ENCODE peak calls at places on chromosome 13, in seven cellular contexts. One of them, this sample, is unnamed.

GRCh38 chr13:45456196-45456972 is 8.4 kb upstream of the COG3 start:
- DNase-seq in trophoblast cell: peak
- DNase-seq in H1: no peak
- DNase-seq in IMR-90: peak
- DNase-seq in neuronal stem cell: no peak
- DNase-seq in mesenchymal stem cell: no peak
- DNase-seq in H9: no peak
- DNase-seq in this sample: no peak

GRCh38 chr13:66803759-66804456 is 426.2 kb downstream of the PCDH9 start:
- DNase-seq in H1: no peak
- DNase-seq in IMR-90: peak
- DNase-seq in mesenchymal stem cell: peak
- DNase-seq in trophoblast cell: no peak
- DNase-seq in H9: no peak
- DNase-seq in neuronal stem cell: no peak
- DNase-seq in this sample: no peak

GRCh38 chr13:98352226-98352625 is 175.2 kb upstream of the RNF113B start:
- DNase-seq in mesenchymal stem cell: no peak
- DNase-seq in trophoblast cell: no peak
- DNase-seq in H1: no peak
- DNase-seq in neuronal stem cell: no peak
- DNase-seq in H9: no peak
- DNase-seq in IMR-90: no peak
- DNase-seq in this sample: no peak

GRCh38 chr13:91758724-91759123 is 360.3 kb downstream of the GPC5 start:
- DNase-seq in IMR-90: no peak
- DNase-seq in H9: no peak
- DNase-seq in neuronal stem cell: no peak
- DNase-seq in H1: no peak
- DNase-seq in mesenchymal stem cell: no peak
- DNase-seq in trophoblast cell: no peak
- DNase-seq in this sample: no peak

GRCh38 chr13:59446391-59446790 is 717.3 kb downstream of the DIAPH3 start:
- DNase-seq in mesenchymal stem cell: no peak
- DNase-seq in neuronal stem cell: no peak
- DNase-seq in trophoblast cell: no peak
- DNase-seq in IMR-90: no peak
- DNase-seq in H9: no peak
- DNase-seq in H1: no peak
- DNase-seq in this sample: no peak

GRCh38 chr13:40079721-40080120 is 424.3 kb downstream of the COG6 start:
- DNase-seq in neuronal stem cell: no peak
- DNase-seq in H9: no peak
- DNase-seq in mesenchymal stem cell: no peak
- DNase-seq in trophoblast cell: no peak
- DNase-seq in H1: no peak
- DNase-seq in IMR-90: no peak
- DNase-seq in this sample: no peak

GRCh38 chr13:94309997-94310842 is 169.3 kb downstream of the DCT start:
- DNase-seq in mesenchymal stem cell: peak
- DNase-seq in H1: no peak
- DNase-seq in H9: no peak
- DNase-seq in IMR-90: peak
- DNase-seq in trophoblast cell: peak
- DNase-seq in neuronal stem cell: no peak
- DNase-seq in this sample: no peak

GRCh38 chr13:94708031-94708571 is 4.2 kb downstream of the SOX21 start:
- DNase-seq in trophoblast cell: no peak
- DNase-seq in H1: no peak
- DNase-seq in IMR-90: no peak
- DNase-seq in mesenchymal stem cell: no peak
- DNase-seq in H9: peak
- DNase-seq in neuronal stem cell: peak
- DNase-seq in this sample: peak

GRCh38 chr13:68304287-68304893 is 1074.3 kb upstream of the PCDH9 start:
- DNase-seq in H9: no peak
- DNase-seq in trophoblast cell: peak
- DNase-seq in IMR-90: no peak
- DNase-seq in mesenchymal stem cell: peak
- DNase-seq in H1: no peak
- DNase-seq in neuronal stem cell: peak
- DNase-seq in this sample: peak

GRCh38 chr13:75715598-75716523 is 79.7 kb downstream of the LMO7 start:
- DNase-seq in neuronal stem cell: no peak
- DNase-seq in IMR-90: no peak
- DNase-seq in mesenchymal stem cell: peak
- DNase-seq in trophoblast cell: peak
- DNase-seq in H9: no peak
- DNase-seq in H1: no peak
- DNase-seq in this sample: no peak

GRCh38 chr13:45341799-45342584 is 1.0 kb upstream of the TPT1 start:
- DNase-seq in H1: no peak
- DNase-seq in trophoblast cell: peak
- DNase-seq in neuronal stem cell: no peak
- DNase-seq in mesenchymal stem cell: peak
- DNase-seq in H9: no peak
- DNase-seq in IMR-90: no peak
- DNase-seq in this sample: no peak

GRCh38 chr13:41453620-41454019 is 3.7 kb upstream of the RGCC start:
- DNase-seq in trophoblast cell: no peak
- DNase-seq in neuronal stem cell: no peak
- DNase-seq in H9: no peak
- DNase-seq in mesenchymal stem cell: no peak
- DNase-seq in H1: no peak
- DNase-seq in IMR-90: no peak
- DNase-seq in this sample: no peak

GRCh38 chr13:91292630-91293221 is 54.8 kb upstream of the MIR17HG start:
- DNase-seq in H9: no peak
- DNase-seq in trophoblast cell: no peak
- DNase-seq in mesenchymal stem cell: no peak
- DNase-seq in H1: no peak
- DNase-seq in neuronal stem cell: peak
- DNase-seq in IMR-90: no peak
- DNase-seq in this sample: no peak

GRCh38 chr13:44380404-44381165 is 7.0 kb downstream of the SERP2 start:
- DNase-seq in trophoblast cell: peak
- DNase-seq in IMR-90: peak
- DNase-seq in H9: no peak
- DNase-seq in H1: no peak
- DNase-seq in mesenchymal stem cell: peak
- DNase-seq in neuronal stem cell: no peak
- DNase-seq in this sample: no peak

GRCh38 chr13:27264181-27264580 is 6.4 kb upstream of the RASL11A start:
- DNase-seq in trophoblast cell: no peak
- DNase-seq in H9: no peak
- DNase-seq in H1: no peak
- DNase-seq in IMR-90: peak
- DNase-seq in neuronal stem cell: no peak
- DNase-seq in mesenchymal stem cell: peak
- DNase-seq in this sample: no peak
- H2BK5ac ChIP-seq in trophoblast cell: no peak
- H2BK5ac ChIP-seq in H9: no peak
- H2BK5ac ChIP-seq in H1: no peak
- H2BK5ac ChIP-seq in IMR-90: no peak
- H2BK5ac ChIP-seq in neuronal stem cell: no peak
- H2BK5ac ChIP-seq in mesenchymal stem cell: no peak
- H2BK5ac ChIP-seq in this sample: no peak

DNA sequence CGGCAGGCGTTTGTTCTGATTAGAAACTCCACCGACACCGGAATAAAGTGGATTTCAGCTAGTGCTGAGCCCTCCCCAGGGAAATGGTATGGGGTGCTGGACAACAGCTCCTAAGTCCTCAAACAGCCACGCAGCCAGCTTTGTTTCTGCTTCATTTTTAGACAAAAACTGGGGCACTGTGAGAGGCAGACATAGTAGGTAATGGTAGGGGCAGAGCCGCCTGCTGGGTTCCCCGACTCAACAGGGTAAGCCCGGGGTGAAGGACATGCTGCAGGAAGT is 39.7 kb downstream of the CARS2 start:
- DNase-seq in H1: no peak
- DNase-seq in IMR-90: no peak
- DNase-seq in neuronal stem cell: no peak
- DNase-seq in H9: no peak
- DNase-seq in mesenchymal stem cell: no peak
- DNase-seq in trophoblast cell: no peak
- DNase-seq in this sample: no peak
- H2BK5ac ChIP-seq in H1: no peak
- H2BK5ac ChIP-seq in IMR-90: no peak
- H2BK5ac ChIP-seq in neuronal stem cell: no peak
- H2BK5ac ChIP-seq in H9: no peak
- H2BK5ac ChIP-seq in mesenchymal stem cell: no peak
- H2BK5ac ChIP-seq in trophoblast cell: no peak
- H2BK5ac ChIP-seq in this sample: no peak

GRCh38 chr13:51153527-51153926 is 42.5 kb upstream of the C13orf42 start:
- DNase-seq in trophoblast cell: peak
- DNase-seq in neuronal stem cell: no peak
- DNase-seq in H1: no peak
- DNase-seq in H9: peak
- DNase-seq in IMR-90: no peak
- DNase-seq in mesenchymal stem cell: no peak
- DNase-seq in this sample: peak
- H2BK5ac ChIP-seq in trophoblast cell: no peak
- H2BK5ac ChIP-seq in neuronal stem cell: no peak
- H2BK5ac ChIP-seq in H1: peak
- H2BK5ac ChIP-seq in H9: no peak
- H2BK5ac ChIP-seq in IMR-90: no peak
- H2BK5ac ChIP-seq in mesenchymal stem cell: no peak
- H2BK5ac ChIP-seq in this sample: no peak

GRCh38 chr13:52356327-52356726 is 49.6 kb downstream of the THSD1 start:
- DNase-seq in neuronal stem cell: no peak
- DNase-seq in IMR-90: peak
- DNase-seq in trophoblast cell: peak
- DNase-seq in mesenchymal stem cell: no peak
- DNase-seq in H9: no peak
- DNase-seq in H1: no peak
- DNase-seq in this sample: peak
- H2BK5ac ChIP-seq in neuronal stem cell: no peak
- H2BK5ac ChIP-seq in IMR-90: no peak
- H2BK5ac ChIP-seq in trophoblast cell: no peak
- H2BK5ac ChIP-seq in mesenchymal stem cell: no peak
- H2BK5ac ChIP-seq in H9: no peak
- H2BK5ac ChIP-seq in H1: no peak
- H2BK5ac ChIP-seq in this sample: no peak

This sample was measured in mesendoderm.